ENCODE peak calls at places on chromosomes 2 and 18, in four cellular contexts. E is mammary epithelial cell, O is HAP-1, F is mesendoderm. V is an unnamed sample. For H3K27me3, the result is how much of the 10 kb centered on the place peaks cover.

GRCh38 chr2:105376010-105376409 is 22.8 kb downstream of the FHL2 start:
- DNase-seq in F (no peak), E (no peak), O (no peak), V (no peak)

GRCh38 chr18:35862115-35862640 is 110.3 kb upstream of the RMP24 start:
- DNase-seq in F (no peak), E (peak), O (no peak), V (peak)

GRCh38 chr2:100643906-100644501 is 81.2 kb downstream of the PDCL3 start:
- DNase-seq in E (no peak), F (no peak), O (no peak), V (no peak)

GRCh38 chr2:43634604-43635306 is 2.3 kb upstream of the PLEKHH2 start:
- DNase-seq in E (peak), F (no peak), O (no peak), V (no peak)

GRCh38 chr2:54673501-54673998 is 49.9 kb upstream of the EML6 start:
- DNase-seq in O (no peak), F (no peak), E (peak), V (no peak)

GRCh38 chr2:98903064-98903355 is 33.0 kb downstream of the CRACDL start:
- DNase-seq in E (no peak), F (no peak), O (no peak), V (no peak)

GRCh38 chr2:190340369-190340768 is 3.0 kb upstream of the INPP1 start:
- DNase-seq in O (peak), F (peak), E (peak), V (no peak)

GRCh38 chr2:223383315-223383714 is 218.8 kb downstream of the SCG2 start:
- DNase-seq in E (no peak), O (no peak), F (no peak), V (peak)

GRCh38 chr18:32661486-32662299 is 111.1 kb downstream of the KLHL14 start:
- DNase-seq in O (no peak), E (peak), F (peak), V (no peak)

GRCh38 chr2:218777276-218777990 is 4.5 kb upstream of the CYP27A1 start:
- DNase-seq in F (no peak), E (no peak), O (no peak), V (no peak)

GRCh38 chr2:177395594-177395993 is 3.0 kb downstream of the AGPS start:
- DNase-seq in O (no peak), E (no peak), F (no peak), V (no peak)

GRCh38 chr2:52258038-52258437 is 1226.1 kb upstream of the NRXN1 start:
- DNase-seq in E (no peak), O (no peak), F (no peak), V (no peak)

GRCh38 chr2:55232084-55232862 is at the start of the genes CLHC1 and RPS27A:
- DNase-seq in F (peak), O (peak), E (peak), V (peak)

GRCh38 chr18:58593930-58594329 is 35.0 kb downstream of the ALPK2 start:
- DNase-seq in F (no peak), E (no peak), O (no peak), V (no peak)

GRCh38 chr18:7177131-7177744 is 53.7 kb upstream of the LRRC30 start:
- DNase-seq in E (peak), O (no peak), F (peak), V (peak)

GRCh38 chr2:236919209-236919608 is 166.5 kb upstream of the COPS8 start:
- DNase-seq in E (peak), F (no peak), O (no peak), V (no peak)

GRCh38 chr18:6557052-6557451 is 142.3 kb upstream of the L3MBTL4 start:
- DNase-seq in E (no peak), F (peak), O (no peak), V (no peak)

GRCh38 chr2:75021672-75022071 is 63.2 kb downstream of the POLE4 start:
- DNase-seq in O (peak), F (peak), E (no peak), V (peak)

GRCh38 chr2:130156624-130157004 is 11.7 kb upstream of the CCDC74B start:
- DNase-seq in O (no peak), E (no peak), F (no peak), V (no peak)

GRCh38 chr2:33577660-33578059 is 21.4 kb downstream of the FAM98A start:
- DNase-seq in O (no peak), E (no peak), F (no peak), V (no peak)

GRCh38 chr2:201349601-201350000 is 7.5 kb downstream of the FLACC1 start:
- DNase-seq in O (no peak), E (no peak), F (peak), V (no peak)

GRCh38 chr2:234459401-234460009 is 37.4 kb downstream of the ARL4C start:
- DNase-seq in F (no peak), O (no peak), E (no peak), V (no peak)

GRCh38 chr2:38116762-38117161 is 40.8 kb upstream of the CYP1B1 start:
- DNase-seq in E (peak), O (no peak), F (no peak), V (peak)

GRCh38 chr18:8045160-8045885 is 478.2 kb downstream of the PTPRM start:
- DNase-seq in O (no peak), F (no peak), E (no peak), V (no peak)

GRCh38 chr2:162888641-162889040 is 50.1 kb upstream of the KCNH7 start:
- DNase-seq in E (no peak), F (peak), O (no peak), V (peak)

GRCh38 chr2:69945447-69945846 is 16.0 kb downstream of the ASPRV1 start:
- DNase-seq in F (no peak), O (no peak), E (peak), V (no peak)

GRCh38 chr2:164840930-164841718 is 499 bp downstream of the COBLL1 start:
- DNase-seq in E (peak), O (peak), F (peak), V (peak)

GRCh38 chr2:234288974-234289455 is 207.9 kb downstream of the ARL4C start:
- DNase-seq in F (peak), E (peak), O (peak), V (peak)

GRCh38 chr2:48423376-48423775 is 106.6 kb upstream of the STON1 start:
- DNase-seq in O (no peak), E (peak), F (peak), V (no peak)

GRCh38 chr2:85604568-85605339 is 2.3 kb upstream of the TMEM150A start:
- DNase-seq in F (no peak), E (no peak), O (no peak), V (peak)

GRCh38 chr2:167292430-167293171 is 404.3 kb downstream of the XIRP2 start:
- DNase-seq in O (peak), F (peak), E (peak), V (peak)

GRCh38 chr18:59907172-59907571 is 7.4 kb downstream of the PMAIP1 start:
- DNase-seq in E (no peak), O (no peak), F (no peak), V (no peak)

GRCh38 chr2:29212009-29212408 is 96.8 kb downstream of the CLIP4 start:
- DNase-seq in O (no peak), E (no peak), F (peak), V (peak)

GRCh38 chr2:10721344-10722251 is at the start of gene ATP6V1C2:
- DNase-seq in F (peak), O (peak), E (no peak), V (no peak)

GRCh38 chr2:10720306-10720705 is 1.1 kb upstream of the ATP6V1C2 start:
- DNase-seq in E (peak), F (no peak), O (no peak), V (no peak)

GRCh38 chr2:10717630-10718029 is 3.8 kb upstream of the ATP6V1C2 start:
- DNase-seq in O (no peak), F (no peak), E (peak), V (no peak)

GRCh38 chr2:10720983-10721343 is 467 bp upstream of the ATP6V1C2 start:
- DNase-seq in O (no peak), F (no peak), E (no peak), V (no peak)

GRCh38 chr2:10722252-10722825 is 909 bp downstream of the ATP6V1C2 start:
- DNase-seq in F (no peak), E (no peak), O (no peak), V (no peak)
- H3K27me3 ChIP-seq in F (under half), E (under half), O (half or more), V (half or more)

GRCh38 chr2:137261858-137262585 is 496.7 kb downstream of the THSD7B start:
- DNase-seq in E (no peak), F (no peak), O (peak), V (no peak)
- H3K4me3 ChIP-seq in E (no peak), F (no peak), O (no peak), V (no peak)

GRCh38 chr2:176093889-176094232 is 1.3 kb downstream of the HOXD13 start:
- DNase-seq in O (no peak), F (no peak), E (no peak), V (no peak)
- H3K27me3 ChIP-seq in O (under half), F (half or more), E (half or more), V (half or more)

GRCh38 chr2:63849381-63850203 is 7.9 kb downstream of the UGP2 start:
- DNase-seq in O (peak), F (peak), E (no peak), V (no peak)

GRCh38 chr2:63845866-63846265 is 4.2 kb downstream of the UGP2 start:
- DNase-seq in O (no peak), E (no peak), F (peak), V (no peak)

GRCh38 chr2:63843791-63844190 is 2.1 kb downstream of the UGP2 start:
- DNase-seq in E (no peak), F (no peak), O (no peak), V (no peak)

GRCh38 chr2:63844616-63845015 is 2.9 kb downstream of the UGP2 start:
- DNase-seq in E (no peak), O (no peak), F (no peak), V (no peak)

GRCh38 chr2:63846487-63846886 is 4.8 kb downstream of the UGP2 start:
- DNase-seq in E (no peak), F (no peak), O (no peak), V (peak)
- H3K4me3 ChIP-seq in E (no peak), F (no peak), O (no peak), V (peak)

DNA sequence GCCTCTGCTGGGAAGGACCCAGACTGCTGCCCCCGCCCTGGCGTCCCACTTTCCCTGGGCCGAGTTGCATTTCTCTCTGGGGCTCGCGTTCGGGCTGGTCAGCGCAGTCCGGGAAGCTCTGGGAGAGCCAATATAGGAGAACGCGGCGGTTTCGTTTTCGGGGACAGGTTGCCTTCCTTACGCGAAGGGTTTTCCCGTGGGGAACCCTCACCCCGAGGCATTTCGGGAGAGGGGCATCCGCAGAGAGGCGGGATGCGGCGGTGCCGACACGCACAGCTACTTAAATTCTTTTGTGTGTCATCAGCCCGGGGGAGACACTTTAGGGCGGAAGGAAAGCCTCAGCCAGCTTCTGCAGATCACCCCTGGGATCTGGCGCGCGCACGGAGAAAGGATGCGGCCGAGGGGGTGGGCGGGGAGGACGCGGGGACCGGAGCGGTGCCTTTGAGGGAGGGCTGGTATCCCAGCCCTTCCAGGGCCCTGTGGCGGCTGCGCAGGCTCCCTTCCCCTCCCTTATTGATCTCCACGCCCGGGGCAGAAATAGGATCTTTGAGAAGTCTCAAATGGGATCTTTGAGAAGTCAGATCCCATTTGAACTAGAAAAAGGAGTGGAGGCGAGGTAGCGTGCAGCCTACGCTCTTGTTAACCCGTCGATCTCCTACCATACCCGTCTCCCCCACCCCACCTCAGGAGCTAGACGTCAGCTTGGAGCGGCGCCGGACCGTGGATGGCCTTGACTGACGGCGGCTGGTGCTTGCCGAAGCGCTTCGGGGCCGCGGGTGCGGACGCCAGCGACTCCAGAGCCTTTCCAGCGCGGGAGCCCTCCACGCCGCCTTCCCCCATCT is 1.3 kb downstream of the GATA6 start:
- DNase-seq in F (peak), O (peak), E (peak), V (peak)
- H3K27me3 ChIP-seq in F (under half), O (under half), E (under half), V (under half)

GRCh38 chr2:238848941-238849853 is 1.3 kb downstream of the TWIST2 start:
- DNase-seq in E (peak), O (no peak), F (peak), V (no peak)

GRCh38 chr2:238851751-238852150 is 3.9 kb downstream of the TWIST2 start:
- DNase-seq in O (no peak), F (no peak), E (no peak), V (no peak)

GRCh38 chr2:238848566-238848940 is 668 bp downstream of the TWIST2 start:
- DNase-seq in O (no peak), E (no peak), F (no peak), V (no peak)

GRCh38 chr2:238851026-238851425 is 3.1 kb downstream of the TWIST2 start:
- DNase-seq in F (no peak), E (no peak), O (no peak), V (no peak)

DNA sequence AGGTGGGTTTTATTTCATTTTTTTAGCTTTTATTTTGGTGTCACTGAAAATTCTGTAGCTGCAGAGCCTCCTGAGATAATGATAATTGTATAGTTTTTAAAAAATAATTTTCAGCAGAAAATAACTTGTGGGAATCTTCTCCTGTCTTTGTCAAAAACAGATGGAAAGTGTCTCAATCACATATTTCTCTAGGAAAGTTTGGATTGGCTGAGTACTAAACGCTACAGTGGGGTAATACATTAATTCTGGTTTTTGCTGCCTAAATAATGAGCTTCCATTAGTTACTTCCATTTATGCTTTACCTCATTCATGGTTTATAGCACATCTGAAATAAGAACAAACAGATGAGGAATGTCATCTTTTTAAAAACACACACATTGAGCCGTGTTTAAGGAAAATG is 2.2 kb downstream of the TWIST2 start:
- DNase-seq in E (no peak), F (no peak), O (no peak), V (no peak)
- H3K4me3 ChIP-seq in E (peak), F (no peak), O (no peak), V (no peak)

GRCh38 chr2:102474785-102475184 is 1.8 kb downstream of the SLC9A4 start:
- DNase-seq in F (no peak), E (no peak), O (no peak), V (no peak)
- H3K27me3 ChIP-seq in F (under half), E (under half), O (under half), V (under half)